ENCODE peak calls at places on chromosomes 5 and 9, in six cellular contexts. R is T-helper 9 cell, V is stomach, S is NCI-H1092, P is AG04450, T is GM13976. E is an unnamed sample.

GRCh38 chr9:92590386-92590785 is 54.6 kb upstream of the ECM2 start:
- DNase-seq in T (no peak), R (no peak), P (no peak), S (no peak), V (no peak), E (no peak)

GRCh38 chr5:10559883-10560282 is 4.0 kb upstream of the ANKRD33B start:
- DNase-seq in S (no peak), T (no peak), V (no peak), R (no peak), P (no peak), E (no peak)

GRCh38 chr9:128503870-128504269 is 649 bp upstream of the GLE1 start:
- DNase-seq in T (no peak), R (no peak), P (no peak), V (no peak), S (peak; percentile 9), E (no peak)

GRCh38 chr9:127520941-127521918 is 69.9 kb downstream of the LRSAM1 start:
- DNase-seq in R (no peak), P (no peak), S (no peak), V (no peak), T (no peak), E (no peak)

GRCh38 chr5:83474170-83474796 is 2.7 kb downstream of the VCAN start:
- DNase-seq in P (peak; percentile 69), S (no peak), R (no peak), V (peak; percentile 42), T (peak; percentile 77), E (no peak)

GRCh38 chr9:21813575-21814473 is 11.4 kb downstream of the MTAP start:
- DNase-seq in V (peak; percentile 66), P (peak; percentile 68), T (peak; percentile 56), R (peak; percentile 47), S (peak; percentile 71), E (peak; percentile 34)

GRCh38 chr5:96816430-96816939 is 8.7 kb upstream of the ERAP1 start:
- DNase-seq in T (no peak), P (no peak), R (peak; percentile 51), V (no peak), S (no peak), E (peak; percentile 71)

GRCh38 chr9:110283736-110284135 is 27.4 kb upstream of the TXN start:
- DNase-seq in S (no peak), P (no peak), T (no peak), R (no peak), V (no peak), E (no peak)

GRCh38 chr9:124658165-124659017 is 112.7 kb downstream of the NR6A1 start:
- DNase-seq in R (no peak), V (peak; percentile 59), T (peak; percentile 63), P (peak; percentile 93), S (peak; percentile 86), E (no peak)